ENCODE peak calls at places on chromosome 14, in four cellular contexts. R is A549, F is H1, P is HepG2. C is an unnamed sample.

GRCh38 chr14:100533647-100534485 is 53.4 kb downstream of the BEGAIN start:
- DNase-seq in F (no peak), R (no peak), P (no peak), C (no peak)

GRCh38 chr14:63745858-63746425 is 18.1 kb upstream of the SGPP1 start:
- DNase-seq in R (no peak), F (no peak), P (no peak), C (peak; percentile 18)

GRCh38 chr14:67461341-67461985 is 27.1 kb downstream of the TMEM229B start:
- DNase-seq in R (no peak), F (no peak), P (no peak), C (no peak)

GRCh38 chr14:52551696-52552062 is 626 bp downstream of the TXNDC16 start:
- DNase-seq in R (no peak), F (no peak), P (peak; percentile 32), C (no peak)

GRCh38 chr14:97380539-97380941 is 583.4 kb downstream of the VRK1 start:
- DNase-seq in R (no peak), F (no peak), P (no peak), C (no peak)

GRCh38 chr14:68942281-68943035 is 36.6 kb downstream of the ACTN1 start:
- DNase-seq in F (no peak), P (no peak), R (no peak), C (no peak)

GRCh38 chr14:75411194-75411552 is 16.6 kb upstream of the JDP2 start:
- DNase-seq in R (no peak), P (no peak), F (no peak), C (no peak)

GRCh38 chr14:64704145-64704742 is at the start of gene PLEKHG3:
- DNase-seq in P (peak; percentile 59), R (peak; percentile 84), F (peak; percentile 88), C (peak; percentile 9)

GRCh38 chr14:71086571-71086970 is 179.3 kb downstream of the PCNX1 start:
- DNase-seq in F (no peak), P (no peak), R (no peak), C (no peak)

GRCh38 chr14:101446387-101446969 is 114.8 kb upstream of the DIO3 start:
- DNase-seq in R (no peak), P (no peak), F (no peak), C (no peak)

GRCh38 chr14:52950898-52951729 is at the start of gene FERMT2:
- DNase-seq in P (peak; percentile 79), F (peak; percentile 91), R (peak; percentile 78), C (peak; percentile 59)

GRCh38 chr14:45298427-45299117 is 45.6 kb upstream of the MIS18BP1 start:
- DNase-seq in P (no peak), R (no peak), F (no peak), C (no peak)

GRCh38 chr14:24234095-24235020 is 1.6 kb downstream of the GMPR2 start:
- DNase-seq in F (no peak), R (no peak), P (no peak), C (no peak)
- TF ChIP-seq PHF8 in F (no peak), R (no peak), P (no peak), C (no peak)

DNA sequence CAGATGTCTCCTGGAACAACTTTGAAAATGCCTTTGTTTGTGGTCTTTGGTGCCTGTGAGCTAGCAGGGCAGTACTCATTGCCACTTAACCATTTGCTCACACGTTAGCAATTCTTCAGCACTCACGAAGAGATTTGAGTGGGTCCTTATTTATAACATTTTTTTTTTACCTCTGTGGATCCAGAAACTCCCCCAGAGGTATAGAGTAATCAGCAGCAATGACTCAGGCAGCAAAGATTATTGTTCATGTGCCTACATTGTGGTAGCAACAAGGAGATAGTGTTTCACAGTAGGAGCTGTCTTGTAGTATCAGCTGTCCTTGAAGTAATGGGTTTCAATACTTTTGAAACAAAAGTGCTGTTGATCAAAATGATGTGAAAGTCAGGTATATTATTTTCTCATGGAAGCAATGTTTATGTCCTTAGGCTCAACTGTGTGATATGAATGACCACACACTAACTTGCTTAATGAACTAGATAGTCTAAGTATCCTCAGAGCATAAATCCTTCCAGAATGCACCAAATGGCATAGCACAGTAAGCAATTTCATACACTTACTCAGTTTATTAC is 304.1 kb downstream of the EGLN3 start:
- DNase-seq in R (no peak), P (no peak), F (no peak), C (no peak)
- TF ChIP-seq PHF8 in R (no peak), P (no peak), F (no peak), C (no peak)

DNA sequence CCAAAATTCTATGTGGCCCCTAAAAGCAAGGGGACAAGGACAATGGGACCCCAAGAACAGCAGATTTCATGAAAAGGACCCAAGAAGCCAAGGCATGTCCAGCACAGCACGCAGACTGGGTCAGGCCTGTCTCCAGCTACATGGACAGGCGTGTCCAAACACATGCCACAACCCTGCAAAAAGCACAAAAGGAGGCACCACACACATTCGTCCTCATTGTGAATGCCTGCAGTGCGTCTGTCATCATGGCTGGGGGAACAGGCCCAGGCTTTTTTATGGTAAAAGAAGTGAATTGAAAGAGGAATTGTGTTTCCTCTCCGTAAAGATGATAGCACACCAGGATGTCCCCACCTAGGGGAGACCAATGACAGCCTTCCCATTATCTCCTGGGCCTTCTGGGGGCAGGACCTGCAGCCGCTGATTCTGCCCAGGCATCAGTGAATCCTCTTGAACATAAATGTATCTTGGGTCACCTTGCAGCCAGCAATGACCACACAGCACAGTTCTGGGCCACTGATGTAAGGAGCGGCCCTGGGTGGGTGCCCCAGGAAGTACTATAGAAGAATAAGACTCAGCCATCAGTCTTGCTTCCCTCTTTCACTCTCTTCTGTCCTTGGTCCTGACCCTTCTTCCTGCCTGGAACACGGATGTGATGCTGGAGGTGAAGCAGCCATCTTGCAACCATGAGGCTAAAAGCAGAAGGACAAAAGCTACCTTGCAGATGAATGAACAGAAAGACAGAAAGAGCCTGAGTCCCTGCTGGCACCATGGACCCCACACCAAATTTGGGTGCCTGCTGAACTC is 29.8 kb upstream of the C14orf180 start:
- DNase-seq in F (no peak), R (no peak), P (no peak), C (no peak)
- TF ChIP-seq PHF8 in F (no peak), R (no peak), P (no peak), C (no peak)

DNA sequence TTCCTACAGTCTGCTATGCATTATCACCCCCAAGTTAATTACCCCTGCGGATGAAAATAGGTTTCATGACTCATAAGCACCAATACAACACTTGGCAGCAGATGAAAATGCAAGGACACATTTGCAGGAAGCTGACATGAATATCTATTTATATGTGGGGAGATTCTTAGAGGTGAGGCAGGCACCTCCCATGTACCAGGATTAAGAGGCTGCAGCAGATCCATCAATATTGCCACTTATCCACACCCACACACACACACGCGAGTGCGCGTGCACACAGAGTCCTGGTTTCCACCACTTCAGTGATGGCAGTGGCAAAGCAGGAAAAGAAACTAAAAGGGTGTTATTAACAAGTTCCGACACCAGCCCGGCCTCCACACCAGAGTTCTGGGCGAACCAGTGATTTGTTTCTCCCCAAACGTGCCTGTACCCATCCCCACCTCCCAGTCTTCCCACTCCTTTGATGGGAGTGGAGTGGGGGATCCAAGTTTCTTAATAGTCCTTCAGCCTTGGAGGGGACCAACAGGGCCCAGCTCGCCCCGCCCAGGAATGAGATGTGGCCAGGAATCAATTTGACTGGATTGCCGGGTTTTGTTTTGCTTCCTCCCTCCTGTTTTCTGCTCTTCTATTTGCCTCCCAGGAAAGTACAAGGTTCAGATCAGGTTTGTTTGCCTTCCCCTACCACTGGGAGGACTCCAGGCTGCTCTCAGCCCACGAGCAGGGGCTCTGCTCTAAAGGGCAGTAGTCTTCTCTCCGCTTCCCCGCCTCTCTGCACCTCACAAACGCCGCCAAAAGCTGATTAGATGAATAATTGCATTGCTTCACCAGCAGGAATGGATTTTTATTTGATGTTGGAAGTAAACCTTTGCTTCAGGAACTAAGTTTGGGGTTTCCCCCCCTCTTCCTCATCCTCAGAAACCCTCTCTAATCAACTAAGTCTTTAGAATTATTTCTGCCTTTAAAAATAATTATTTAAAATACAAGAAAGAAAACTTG is 5.2 kb downstream of the IRF2BPL start:
- DNase-seq in R (no peak), F (peak; percentile 51), P (peak; percentile 97), C (no peak)
- TF ChIP-seq PHF8 in R (no peak), F (no peak), P (no peak), C (no peak)

DNA sequence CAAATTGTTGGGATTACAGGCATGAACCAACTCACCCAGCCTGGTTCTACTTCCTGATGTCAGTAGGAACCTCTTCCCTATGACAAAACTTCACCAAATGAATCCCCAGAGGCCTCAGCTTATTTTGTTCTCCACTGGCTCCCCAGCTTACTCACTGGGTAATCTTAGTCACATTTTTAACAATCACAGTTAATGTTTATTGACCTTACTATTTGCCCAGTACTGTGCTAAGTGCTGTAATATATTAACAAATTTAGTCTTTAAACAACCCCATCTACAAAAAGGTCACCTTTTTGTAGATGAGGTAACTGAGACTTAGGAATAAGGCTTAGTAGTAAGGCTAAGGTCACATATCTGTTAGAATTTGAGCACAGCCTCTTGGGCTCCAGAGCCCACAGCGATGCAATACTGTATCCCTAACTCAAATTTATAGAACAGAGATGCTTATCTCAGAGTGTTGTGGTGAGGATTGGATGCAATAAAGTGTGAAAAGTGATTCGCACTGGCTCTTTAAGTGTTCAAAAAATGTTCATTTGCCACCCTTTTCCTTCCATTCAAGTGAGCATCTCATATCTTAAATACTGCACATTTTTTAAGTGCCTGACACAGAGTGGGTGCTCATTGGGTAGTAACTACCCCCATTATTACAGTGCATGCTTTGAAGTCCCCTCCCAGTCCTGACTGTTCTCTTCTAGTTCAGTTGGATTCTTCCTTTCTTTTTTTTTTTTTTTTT is 146.4 kb upstream of the ARHGAP5 start:
- DNase-seq in F (no peak), R (peak; percentile 38), P (peak; percentile 43), C (no peak)
- TF ChIP-seq PHF8 in F (no peak), R (no peak), P (no peak), C (no peak)

DNA sequence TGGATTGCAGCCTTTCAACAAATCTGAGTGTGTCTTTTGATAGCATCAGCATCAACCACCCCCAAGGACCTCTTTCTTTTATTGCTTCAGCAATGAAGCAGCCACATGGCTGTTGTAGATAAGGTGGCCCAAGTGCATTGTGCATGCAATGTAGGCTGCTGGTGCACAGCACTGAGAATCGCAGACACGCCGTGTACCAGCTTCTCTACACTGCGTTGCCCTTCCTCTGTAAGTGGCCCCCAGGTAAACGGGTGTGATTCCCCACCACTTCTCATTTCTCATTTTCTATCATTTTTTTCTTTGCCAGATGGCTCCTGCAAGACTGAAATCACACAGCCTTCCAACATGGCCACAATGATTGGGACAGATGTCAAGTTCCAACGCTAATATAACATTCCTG is 191.7 kb downstream of the DAD1 start:
- DNase-seq in F (no peak), P (no peak), R (no peak), C (no peak)
- TF ChIP-seq PHF8 in F (no peak), P (no peak), R (no peak), C (no peak)

DNA sequence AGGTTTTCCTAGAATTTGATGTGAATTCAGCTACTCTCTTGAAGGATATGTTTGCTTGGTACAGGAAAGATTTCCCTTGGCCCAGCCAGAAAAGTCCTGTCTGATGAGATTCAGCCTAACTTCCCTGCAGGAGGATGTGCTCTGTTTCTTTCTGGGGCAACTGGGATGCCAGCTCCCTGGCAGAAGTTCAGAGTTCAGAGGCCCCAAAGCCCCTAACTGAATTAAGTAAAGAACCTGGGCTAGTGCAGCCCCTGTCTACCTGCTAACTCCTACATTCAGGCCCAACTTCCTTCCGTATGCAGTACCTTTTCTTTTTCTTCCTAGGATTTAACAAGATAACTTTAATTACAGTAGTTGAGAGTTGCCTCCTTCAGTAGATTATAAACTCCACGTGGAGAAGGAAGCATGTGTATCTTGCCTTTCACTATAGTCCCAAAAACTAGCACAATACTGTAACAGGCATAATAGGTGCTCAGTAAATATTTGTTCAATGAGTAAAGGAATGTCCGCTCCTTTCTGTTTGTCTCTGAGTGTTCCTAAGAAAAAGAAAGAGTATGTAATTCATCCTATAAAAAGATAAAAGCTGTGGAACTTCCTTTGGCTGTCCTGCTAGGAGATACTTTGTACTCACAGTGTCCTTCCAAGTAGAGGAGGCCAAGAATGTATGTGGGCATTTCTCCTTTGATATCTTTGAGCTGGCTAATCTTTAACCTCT is 141.0 kb downstream of the SLC8A3 start:
- DNase-seq in F (no peak), P (peak; percentile 94), R (peak; percentile 67), C (no peak)
- TF ChIP-seq PHF8 in F (no peak), P (no peak), R (no peak), C (no peak)

C was measured in K562.